ENCODE peak calls at places on chromosomes 13 and 19, in four cellular contexts. F, R, T and D are unnamed samples.

GRCh38 chr19:29586401-29586800 is 19.7 kb upstream of the POP4 start:
- DNase-seq in F (no peak), T (no peak), R (no peak), D (no peak)

GRCh38 chr19:47609885-47610545 is 1.1 kb downstream of the BICRA start:
- DNase-seq in R (peak; percentile 69), T (no peak), F (peak; percentile 26), D (peak; percentile 53)

GRCh38 chr19:51140441-51140840 is 1.7 kb upstream of the SIGLEC7 start:
- DNase-seq in F (no peak), R (no peak), T (no peak), D (peak; percentile 52)

GRCh38 chr19:14440049-14440448 is 6.9 kb downstream of the PKN1 start:
- DNase-seq in T (no peak), F (no peak), R (no peak), D (no peak)

GRCh38 chr13:112576191-112576590 is 11.8 kb downstream of the TUBGCP3 start:
- DNase-seq in R (no peak), F (no peak), T (no peak), D (no peak)

GRCh38 chr19:39325778-39326680 is 5.4 kb upstream of the LRFN1 start:
- DNase-seq in F (peak; percentile 7), R (peak; percentile 58), T (no peak), D (peak; percentile 60)

GRCh38 chr13:63403726-63404125 is 1988.1 kb upstream of the PCDH20 start:
- DNase-seq in F (no peak), R (no peak), T (no peak), D (no peak)

GRCh38 chr19:14555918-14556661 is 15.8 kb downstream of the NDUFB7 start:
- DNase-seq in F (peak; percentile 34), T (no peak), R (no peak), D (peak; percentile 30)

GRCh38 chr19:51980116-51980736 is 6.4 kb downstream of the ZNF350 start:
- DNase-seq in R (no peak), F (no peak), T (no peak), D (no peak)

GRCh38 chr13:29448124-29448685 is 147.3 kb downstream of the SLC7A1 start:
- DNase-seq in F (no peak), T (no peak), R (no peak), D (no peak)

GRCh38 chr19:14048439-14049153 is 13.3 kb downstream of the PALM3 start:
- DNase-seq in R (peak; percentile 85), F (no peak), T (peak; percentile 56), D (peak; percentile 85)

GRCh38 chr19:37991841-37992248 is 84.8 kb downstream of the SIPA1L3 start:
- DNase-seq in R (peak; percentile 93), T (no peak), F (no peak), D (no peak)

GRCh38 chr13:30240608-30241007 is 66.7 kb downstream of the KATNAL1 start:
- DNase-seq in T (no peak), R (no peak), F (no peak), D (no peak)

GRCh38 chr19:10553087-10553667 is 9.5 kb downstream of the ATG4D start:
- DNase-seq in R (no peak), F (no peak), T (no peak), D (no peak)

GRCh38 chr13:113809934-113810333 is 50.9 kb downstream of the TMEM255B start:
- DNase-seq in T (no peak), R (no peak), F (no peak), D (no peak)

GRCh38 chr13:21402586-21403307 is 56.4 kb downstream of the ZDHHC20 start:
- DNase-seq in F (peak; percentile 71), R (no peak), T (no peak), D (no peak)

GRCh38 chr19:38049105-38049649 is 142.2 kb downstream of the SIPA1L3 start:
- DNase-seq in R (no peak), T (no peak), F (no peak), D (no peak)

GRCh38 chr13:72726721-72727416 is 560 bp downstream of the MZT1 start:
- DNase-seq in T (no peak), R (peak; percentile 21), F (no peak), D (peak; percentile 60)

GRCh38 chr13:72728290-72728605 is 525 bp downstream of the BORA start:
- DNase-seq in F (no peak), R (no peak), T (no peak), D (no peak)

GRCh38 chr13:72727417-72728289 is at the start of the genes BORA and MZT1:
- DNase-seq in T (peak; percentile 88), R (peak; percentile 98), F (peak; percentile 98), D (peak; percentile 96)
- H2AK5ac ChIP-seq in T (peak within 1 kb of the TSS; percentile 56), R (no peak within 1 kb of the TSS), F (peak within 1 kb of the TSS; percentile 81), D (no peak within 1 kb of the TSS)

DNA sequence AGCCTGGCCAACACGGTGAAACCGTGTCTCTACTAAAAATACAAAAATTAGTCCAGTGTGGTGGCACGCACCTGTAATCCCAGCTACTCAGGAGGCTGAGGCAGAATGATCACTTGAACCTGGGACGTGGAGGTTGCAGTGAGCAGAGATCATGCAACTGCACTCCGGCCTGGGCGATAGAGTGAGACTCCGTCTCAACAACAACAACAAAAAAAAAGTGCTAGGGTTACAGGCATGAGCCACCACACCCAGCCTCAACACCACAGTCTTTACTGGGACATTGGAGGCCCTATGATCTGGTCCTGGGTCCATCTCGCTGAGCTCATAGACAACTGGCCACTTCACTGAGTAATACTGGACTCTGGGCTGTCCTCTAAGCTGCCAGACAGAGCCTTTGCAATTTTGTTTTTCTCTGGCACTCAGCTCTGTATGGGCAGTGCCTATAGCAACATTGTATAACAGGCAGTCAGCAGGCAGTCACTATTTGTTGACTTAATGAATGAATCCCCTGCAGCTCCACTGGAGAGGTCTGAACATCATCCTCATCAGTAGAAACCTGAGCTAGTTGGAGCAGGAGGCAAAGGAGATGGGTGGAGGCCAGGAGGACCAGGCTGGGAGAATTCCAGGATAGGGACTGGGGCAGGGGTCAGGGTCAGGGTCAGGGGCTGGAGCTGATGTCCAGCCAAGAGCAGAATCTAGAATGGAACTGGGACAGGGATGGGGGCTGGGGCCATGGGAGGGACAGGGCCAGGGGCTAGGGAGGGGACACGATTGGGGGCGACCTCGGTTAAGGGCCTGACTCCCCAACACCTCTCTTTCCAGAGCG is 8.1 kb downstream of the BLOC1S3 start:
- DNase-seq in R (no peak), F (peak; percentile 62), T (no peak), D (no peak)
- H4K5ac ChIP-seq in R (no peak overlapping the region), F (no peak overlapping the region), T (no peak overlapping the region), D (no peak overlapping the region)

GRCh38 chr19:45801603-45802175 is 9.0 kb upstream of the DMWD start:
- DNase-seq in R (no peak), F (no peak), T (no peak), D (no peak)
- H2AK5ac ChIP-seq in R (no peak overlapping the region), F (peak overlapping the region; percentile 39), T (no peak overlapping the region), D (no peak overlapping the region)

GRCh38 chr19:2600914-2601870 is 101.3 kb downstream of the GNG7 start:
- DNase-seq in R (no peak), F (no peak), T (no peak), D (no peak)
- H4K5ac ChIP-seq in R (no peak overlapping the region), F (no peak overlapping the region), T (no peak overlapping the region), D (no peak overlapping the region)

DNA sequence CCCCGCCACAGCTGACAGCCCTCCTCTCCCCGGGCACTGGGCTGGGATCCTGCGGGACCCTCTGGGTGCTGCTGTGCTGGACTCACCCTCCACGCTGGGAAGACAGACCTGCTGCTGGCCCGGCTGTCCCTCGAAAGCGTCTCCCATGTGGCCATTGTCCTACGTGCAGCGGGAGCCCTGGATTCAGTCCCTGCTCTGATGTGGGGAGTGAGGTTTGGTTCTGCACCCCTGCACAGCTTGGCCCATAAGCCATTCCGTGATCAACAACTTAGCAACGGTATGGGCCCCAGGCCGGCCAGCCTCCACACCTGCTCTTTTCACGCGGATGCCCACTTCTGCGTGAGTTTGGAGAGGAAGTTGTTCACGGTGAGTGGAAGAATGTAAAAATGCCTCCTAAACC is 195.2 kb downstream of the TEX29 start:
- DNase-seq in T (no peak), R (no peak), F (no peak), D (peak; percentile 22)
- H2AK5ac ChIP-seq in T (no peak overlapping the region), R (no peak overlapping the region), F (no peak overlapping the region), D (no peak overlapping the region)

GRCh38 chr13:91304740-91305139 is 42.7 kb upstream of the MIR17HG start:
- DNase-seq in R (no peak), F (no peak), T (no peak), D (no peak)
- H4K5ac ChIP-seq in R (no peak overlapping the region), F (no peak overlapping the region), T (no peak overlapping the region), D (no peak overlapping the region)

DNA sequence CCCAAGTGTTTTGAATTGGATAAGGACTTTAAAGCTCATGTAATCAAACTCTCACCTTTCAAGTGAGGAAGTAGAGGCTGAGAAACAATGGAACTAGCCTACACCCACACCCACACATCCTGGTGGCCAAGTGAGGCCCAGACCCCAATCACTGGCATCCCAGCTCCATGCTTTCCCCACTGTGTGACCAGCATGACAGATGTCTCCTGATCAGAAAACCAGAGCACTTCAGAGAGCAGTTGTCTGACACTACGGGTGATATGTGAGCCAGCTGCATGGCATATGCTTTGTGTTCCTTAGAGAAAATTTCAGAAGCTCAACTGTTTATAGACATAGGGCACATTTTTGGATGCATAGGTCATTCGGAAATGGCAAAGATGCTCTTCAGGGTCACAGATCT is 315.2 kb downstream of the NDFIP2 start:
- DNase-seq in R (no peak), T (no peak), F (no peak), D (no peak)
- H2AK5ac ChIP-seq in R (no peak overlapping the region), T (no peak overlapping the region), F (no peak overlapping the region), D (no peak overlapping the region)